ENCODE peak calls at places on chromosomes 11 and 22, in seven cellular contexts. T, Q, H, E, R, F and K are unnamed samples.

GRCh38 chr11:58070585-58070984 is 39.8 kb downstream of the OR6Q1 start:
- DNase-seq in T (no peak), Q (no peak), H (no peak), E (no peak), R (no peak), F (no peak), K (no peak)

GRCh38 chr11:65871811-65872548 is 620 bp downstream of the EFEMP2 start:
- DNase-seq in T (peak; percentile 61), Q (no peak), H (no peak), E (no peak), R (no peak), F (no peak), K (no peak)

GRCh38 chr11:71342116-71342515 is 89.7 kb upstream of the SHANK2 start:
- DNase-seq in T (no peak), Q (no peak), H (no peak), E (no peak), R (no peak), F (no peak), K (no peak)

GRCh38 chr22:42985541-42985925 is 29.4 kb downstream of the PACSIN2 start:
- DNase-seq in T (no peak), Q (no peak), H (no peak), E (no peak), R (no peak), F (no peak), K (no peak)

GRCh38 chr22:37012262-37012904 is 6.9 kb downstream of the TST start:
- DNase-seq in T (peak; percentile 8), Q (no peak), H (no peak), E (no peak), R (no peak), F (no peak), K (no peak)

GRCh38 chr11:87451400-87451799 is 413.7 kb downstream of the TMEM135 start:
- DNase-seq in T (no peak), Q (no peak), H (no peak), E (no peak), R (no peak), F (no peak), K (no peak)

GRCh38 chr11:8336356-8337114 is 72.9 kb upstream of the LMO1 start:
- DNase-seq in T (no peak), Q (no peak), H (no peak), E (no peak), R (no peak), F (no peak), K (no peak)

GRCh38 chr11:60700689-60701508 is 1.5 kb downstream of the MS4A8 start:
- DNase-seq in T (no peak), Q (no peak), H (no peak), E (no peak), R (no peak), F (no peak), K (peak; percentile 49)

GRCh38 chr11:129298990-129299389 is 76.7 kb upstream of the BARX2 start:
- DNase-seq in T (no peak), Q (no peak), H (no peak), E (no peak), R (no peak), F (no peak), K (no peak)

GRCh38 chr22:43376765-43377485 is 33.8 kb upstream of the SCUBE1 start:
- DNase-seq in T (no peak), Q (no peak), H (no peak), E (no peak), R (no peak), F (peak; percentile 92), K (no peak)

GRCh38 chr11:117750357-117750756 is 46.7 kb downstream of the DSCAML1 start:
- DNase-seq in T (no peak), Q (no peak), H (no peak), E (no peak), R (no peak), F (no peak), K (no peak)